ENCODE peak calls at places on chromosomes 11 and 22, in five cellular contexts. C is transverse colon, X is foreskin keratinocyte, V is SJSA1, D is neural progenitor cell. R is an unnamed sample.

GRCh38 chr22:49909476-49910205 is 8.6 kb downstream of the ALG12 start:
- DNase-seq in V (no peak), D (no peak), C (no peak), X (no peak), R (no peak)

GRCh38 chr11:126594921-126595367 is 239.5 kb downstream of the ST3GAL4 start:
- DNase-seq in V (no peak), X (no peak), C (no peak), D (no peak), R (no peak)

GRCh38 chr11:47055534-47055933 is 119.0 kb downstream of the CSTPP1 start:
- DNase-seq in D (no peak), X (no peak), V (no peak), C (no peak), R (no peak)

GRCh38 chr22:17997456-17997855 is 26.9 kb downstream of the MICAL3 start:
- DNase-seq in X (no peak), D (no peak), V (peak; percentile 52), C (no peak), R (no peak)

GRCh38 chr22:36546932-36547331 is 18.0 kb upstream of the EIF3D start:
- DNase-seq in D (no peak), V (peak; percentile 64), C (no peak), X (peak; percentile 87), R (no peak)

GRCh38 chr22:49524362-49524761 is 303.3 kb downstream of the BRD1 start:
- DNase-seq in C (no peak), D (no peak), X (no peak), V (no peak), R (no peak)

GRCh38 chr22:18987765-18988164 is 51.7 kb upstream of the PRODH start:
- DNase-seq in D (peak; percentile 62), C (no peak), X (no peak), V (no peak), R (peak; percentile 43)

GRCh38 chr22:44246615-44247326 is 66.0 kb downstream of the SHISAL1 start:
- DNase-seq in X (no peak), C (no peak), D (no peak), V (no peak), R (no peak)

GRCh38 chr22:44210721-44211120 is 30.0 kb downstream of the PARVG start:
- DNase-seq in V (no peak), X (no peak), D (no peak), C (no peak), R (no peak)

GRCh38 chr22:22397875-22398524 is 110.5 kb downstream of the ZNF280B start:
- DNase-seq in V (no peak), D (no peak), C (no peak), X (no peak), R (no peak)

GRCh38 chr11:64355078-64355940 is 3.7 kb upstream of the RPS6KA4 start:
- DNase-seq in X (peak; percentile 47), C (peak; percentile 66), V (peak; percentile 85), D (peak; percentile 83), R (peak; percentile 77)

GRCh38 chr22:42947211-42947990 is 67.5 kb downstream of the PACSIN2 start:
- DNase-seq in V (peak; percentile 64), D (peak; percentile 28), X (no peak), C (no peak), R (no peak)

GRCh38 chr11:117985953-117986887 is at the start of gene IL10RA:
- DNase-seq in D (peak; percentile 94), V (no peak), X (peak; percentile 48), C (peak; percentile 90), R (peak; percentile 64)

GRCh38 chr11:105588001-105588400 is 21.9 kb upstream of the GRIA4 start:
- DNase-seq in X (peak; percentile 44), D (no peak), C (no peak), V (peak; percentile 22), R (no peak)

GRCh38 chr11:122077459-122077858 is 38.6 kb downstream of the BLID start:
- DNase-seq in D (no peak), X (no peak), C (no peak), V (no peak), R (no peak)

GRCh38 chr11:68044145-68044813 is 5.5 kb downstream of the TCIRG1 start:
- DNase-seq in X (no peak), D (no peak), V (no peak), C (no peak), R (no peak)

GRCh38 chr11:18012314-18012905 is 437 bp downstream of the SERGEF start:
- DNase-seq in X (peak; percentile 19), C (peak; percentile 23), V (peak; percentile 41), D (no peak), R (no peak)

GRCh38 chr11:72740562-72741428 is 11.4 kb downstream of the ARAP1 start:
- DNase-seq in D (no peak), X (no peak), V (no peak), C (peak; percentile 8), R (no peak)

GRCh38 chr11:72741849-72742521 is 10.2 kb downstream of the ARAP1 start:
- DNase-seq in D (no peak), X (no peak), C (no peak), V (no peak), R (no peak)

GRCh38 chr11:72740060-72740424 is 12.2 kb downstream of the ARAP1 start:
- DNase-seq in V (no peak), X (no peak), D (no peak), C (no peak), R (no peak)

GRCh38 chr11:72742522-72743320 is 9.5 kb downstream of the ARAP1 start:
- DNase-seq in D (no peak), X (no peak), V (no peak), C (no peak), R (no peak)

GRCh38 chr11:72741429-72741833 is 10.8 kb downstream of the ARAP1 start:
- DNase-seq in D (peak; percentile 38), X (no peak), V (no peak), C (peak; percentile 52), R (no peak)
- H3K27ac ChIP-seq in D (no peak overlapping the region), X (no peak overlapping the region), V (no peak overlapping the region), C (peak overlapping the region; percentile 18), R (peak overlapping the region; percentile 46)

GRCh38 chr11:65571420-65571819 is 918 bp upstream of the FAM89B start:
- DNase-seq in X (no peak), C (peak; percentile 11), V (no peak), D (no peak), R (no peak)
- H3K27ac ChIP-seq in X (no peak overlapping the region), C (peak overlapping the region; percentile 96), V (no peak overlapping the region), D (no peak overlapping the region), R (no peak overlapping the region)

DNA sequence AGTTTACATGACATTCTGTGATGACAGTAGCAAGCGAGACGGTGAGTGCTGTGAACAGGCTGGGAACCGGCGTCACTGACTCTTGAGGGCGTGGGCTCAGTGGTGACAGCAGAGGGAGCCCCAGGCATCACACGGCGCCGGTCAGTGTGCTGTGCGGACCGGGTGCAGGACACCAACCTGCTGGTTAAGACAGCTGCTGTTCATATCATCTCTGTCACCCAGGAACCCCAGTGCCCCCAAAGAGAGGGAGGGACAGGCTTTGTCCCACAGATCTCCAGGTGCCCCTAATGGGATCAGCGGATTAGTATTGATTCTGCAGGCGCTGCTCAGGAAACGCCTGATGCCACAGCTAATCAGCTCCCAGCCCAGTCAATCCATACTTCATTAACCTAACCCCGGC is 18.4 kb downstream of the B3GAT1 start:
- DNase-seq in X (no peak), V (no peak), C (peak; percentile 33), D (peak; percentile 64), R (no peak)
- H3K27ac ChIP-seq in X (no peak overlapping the region), V (no peak overlapping the region), C (no peak overlapping the region), D (no peak overlapping the region), R (no peak overlapping the region)

GRCh38 chr11:114254571-114255146 is 41.5 kb upstream of the NNMT start:
- DNase-seq in C (no peak), V (no peak), D (no peak), X (no peak), R (no peak)

GRCh38 chr11:114250993-114251796 is 45.0 kb upstream of the NNMT start:
- DNase-seq in D (no peak), X (no peak), C (no peak), V (no peak), R (no peak)

GRCh38 chr11:114253771-114254170 is 42.4 kb upstream of the NNMT start:
- DNase-seq in C (no peak), D (no peak), V (no peak), X (no peak), R (no peak)

GRCh38 chr11:114250180-114250579 is 46.0 kb upstream of the NNMT start:
- DNase-seq in X (no peak), C (no peak), V (no peak), D (no peak), R (no peak)

GRCh38 chr11:114251797-114252327 is 44.3 kb upstream of the NNMT start:
- DNase-seq in X (no peak), V (no peak), D (peak; percentile 41), C (no peak), R (no peak)
- H3K27ac ChIP-seq in X (no peak overlapping the region), V (no peak overlapping the region), D (no peak overlapping the region), C (peak overlapping the region; percentile 58), R (no peak overlapping the region)

DNA sequence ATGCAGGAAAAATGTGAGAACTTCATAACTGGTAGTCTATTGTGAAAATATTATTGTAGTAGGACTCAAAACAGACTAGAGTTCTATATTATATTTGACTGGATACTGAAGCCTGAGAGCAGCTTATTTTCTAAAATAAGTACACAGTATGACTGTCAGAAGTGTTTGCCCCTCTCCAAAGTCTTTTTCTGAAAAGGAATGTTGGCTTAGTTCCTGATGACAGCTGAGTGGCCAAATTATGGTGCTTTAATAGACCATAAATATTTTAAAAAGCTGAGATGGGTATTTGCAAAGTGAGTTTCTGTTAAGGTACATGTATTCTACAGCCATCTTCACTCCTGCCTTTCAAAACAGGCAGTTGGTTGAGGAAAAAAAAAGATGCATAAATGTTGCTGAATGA is 13.0 kb downstream of the ZBED5 start:
- DNase-seq in V (no peak), X (no peak), D (no peak), C (no peak), R (no peak)
- H3K27ac ChIP-seq in V (no peak overlapping the region), X (no peak overlapping the region), D (no peak overlapping the region), C (peak overlapping the region; percentile 1), R (no peak overlapping the region)

R was measured in H1.